ENCODE peak calls at places on chromosome 9, in six cellular contexts. L, A, K, C, G and Q are unnamed samples.

GRCh38 chr9:38015267-38015666 is 53.8 kb downstream of the SHB start:
- DNase-seq in G (no peak), A (no peak), C (no peak), L (no peak), K (no peak), Q (no peak)

GRCh38 chr9:119701651-119702050 is 332.4 kb upstream of the BRINP1 start:
- DNase-seq in G (no peak), C (no peak), A (no peak), K (no peak), L (no peak), Q (no peak)

GRCh38 chr9:89850153-89850552 is 245.3 kb downstream of the GADD45G start:
- DNase-seq in K (no peak), A (no peak), C (no peak), G (no peak), L (no peak), Q (no peak)

GRCh38 chr9:121737481-121737931 is 86.1 kb downstream of the DAB2IP start:
- DNase-seq in G (no peak), K (no peak), L (no peak), C (no peak), A (no peak), Q (no peak)

GRCh38 chr9:73548201-73548600 is 396.5 kb downstream of the ANXA1 start:
- DNase-seq in L (no peak), C (no peak), G (no peak), K (no peak), A (no peak), Q (no peak)

GRCh38 chr9:97787551-97787950 is 65.5 kb upstream of the FOXE1 start:
- DNase-seq in L (no peak), G (no peak), A (no peak), C (no peak), K (no peak), Q (no peak)

GRCh38 chr9:83106272-83106671 is 43.3 kb upstream of the RASEF start:
- DNase-seq in C (no peak), K (no peak), G (no peak), L (no peak), A (no peak), Q (no peak)

GRCh38 chr9:113421726-113422125 is 11.2 kb downstream of the C9orf43 start:
- DNase-seq in G (no peak), K (no peak), C (no peak), A (no peak), L (no peak), Q (no peak)

GRCh38 chr9:134165357-134166315 is 1.3 kb upstream of the RNU6ATAC start:
- DNase-seq in G (no peak), A (peak; percentile 60), C (no peak), K (no peak), L (peak; percentile 30), Q (no peak)

GRCh38 chr9:137975936-137976565 is 98.5 kb downstream of the CACNA1B start:
- DNase-seq in K (no peak), A (peak; percentile 32), G (no peak), C (no peak), L (no peak), Q (no peak)

GRCh38 chr9:4167040-4167671 is 132.7 kb downstream of the GLIS3 start:
- DNase-seq in L (no peak), A (no peak), G (peak; percentile 69), C (no peak), K (no peak), Q (no peak)

GRCh38 chr9:136618578-136619547 is 43.9 kb upstream of the EGFL7 start:
- DNase-seq in A (no peak), C (no peak), K (no peak), L (no peak), G (no peak), Q (no peak)

GRCh38 chr9:120750421-120750820 is 36.2 kb upstream of the MEGF9 start:
- DNase-seq in G (no peak), L (no peak), A (no peak), C (no peak), K (no peak), Q (no peak)

GRCh38 chr9:90046317-90046861 is 441.6 kb downstream of the GADD45G start:
- DNase-seq in C (no peak), L (peak; percentile 28), A (no peak), G (no peak), K (no peak), Q (no peak)

GRCh38 chr9:107251756-107252322 is 31.2 kb upstream of the RAD23B start:
- DNase-seq in K (no peak), C (no peak), L (no peak), A (no peak), G (peak; percentile 87), Q (no peak)

GRCh38 chr9:117636681-117637080 is 67.5 kb upstream of the TLR4 start:
- DNase-seq in A (no peak), C (no peak), K (no peak), G (no peak), L (no peak), Q (no peak)

GRCh38 chr9:133278161-133279131 is 3.4 kb upstream of the ABO start:
- DNase-seq in C (no peak), A (no peak), K (no peak), G (no peak), L (no peak), Q (no peak)

GRCh38 chr9:131670247-131670681 is 69.6 kb downstream of the RAPGEF1 start:
- DNase-seq in L (no peak), K (no peak), C (no peak), G (no peak), A (no peak), Q (no peak)

GRCh38 chr9:16654727-16655126 is 215.7 kb downstream of the BNC2 start:
- DNase-seq in G (no peak), C (no peak), L (no peak), A (no peak), K (no peak), Q (no peak)

GRCh38 chr9:90034071-90034470 is 429.3 kb downstream of the GADD45G start:
- DNase-seq in L (no peak), K (no peak), C (no peak), A (no peak), G (no peak), Q (no peak)

GRCh38 chr9:93480728-93481324 is 27.4 kb upstream of the FAM120AOS start:
- DNase-seq in A (no peak), K (no peak), G (no peak), C (no peak), L (no peak), Q (no peak)

GRCh38 chr9:72013188-72013877 is 47.1 kb downstream of the C9orf57 start:
- DNase-seq in G (no peak), A (no peak), K (no peak), L (no peak), C (no peak), Q (no peak)